ENCODE peak calls at places on chromosomes 12 and 14, in seven cellular contexts. G, R, L, N, S, Z and A are unnamed samples.

GRCh38 chr14:73807439-73807838 is 44.2 kb upstream of the PTGR2 start:
- DNase-seq in G (no peak), N (no peak), R (no peak), S (no peak), Z (no peak), L (no peak), A (no peak)

GRCh38 chr12:131950182-131950913 is 606 bp downstream of the EP400 start:
- DNase-seq in L (no peak), Z (peak), G (no peak), N (no peak), S (peak), R (no peak), A (no peak)

GRCh38 chr12:68375701-68376469 is 43.7 kb upstream of the MDM1 start:
- DNase-seq in Z (no peak), G (peak), S (no peak), N (no peak), R (no peak), L (no peak), A (no peak)

GRCh38 chr14:55794655-55795583 is 214.9 kb downstream of the KTN1 start:
- DNase-seq in N (no peak), G (peak), R (no peak), L (no peak), S (no peak), Z (no peak), A (no peak)

GRCh38 chr14:79584679-79585078 is 626.6 kb downstream of the DIO2 start:
- DNase-seq in G (peak), S (no peak), Z (no peak), R (no peak), L (peak), N (peak), A (no peak)

GRCh38 chr12:107361970-107362369 is 268.6 kb upstream of the CRY1 start:
- DNase-seq in G (no peak), L (no peak), Z (no peak), S (no peak), R (no peak), N (no peak), A (no peak)

GRCh38 chr12:41515953-41516352 is 327.8 kb downstream of the PDZRN4 start:
- DNase-seq in L (no peak), S (no peak), G (no peak), R (no peak), N (no peak), Z (no peak), A (no peak)

GRCh38 chr12:28973491-28973890 is 175.6 kb upstream of the FAR2 start:
- DNase-seq in Z (no peak), G (no peak), R (no peak), L (no peak), S (no peak), N (peak), A (no peak)

GRCh38 chr12:28191690-28192089 is 1.4 kb downstream of the CCDC91 start:
- DNase-seq in L (no peak), R (no peak), N (no peak), S (no peak), Z (peak), G (peak), A (no peak)

GRCh38 chr12:18861287-18861858 is 123.5 kb downstream of the CAPZA3 start:
- DNase-seq in G (peak), L (no peak), R (no peak), Z (no peak), S (no peak), N (no peak), A (no peak)

GRCh38 chr12:9869307-9870161 is at the start of gene CLEC2B:
- DNase-seq in G (peak), S (no peak), L (peak), Z (peak), R (no peak), N (peak), A (no peak)

GRCh38 chr14:70655110-70655826 is 13.6 kb downstream of the TTC9 start:
- DNase-seq in S (peak), N (no peak), R (no peak), L (no peak), Z (peak), G (no peak), A (peak)

GRCh38 chr12:14986449-14986848 is 13.6 kb downstream of the PDE6H start:
- DNase-seq in L (no peak), N (no peak), S (no peak), Z (no peak), G (no peak), R (no peak), A (no peak)
- TF ChIP-seq CTCF in L (no peak), N (no peak), S (no peak), Z (no peak), G (no peak), R (no peak), A (no peak)

GRCh38 chr12:102120886-102121285 is 903 bp downstream of the PARPBP start:
- DNase-seq in S (peak), L (no peak), Z (no peak), R (no peak), N (no peak), G (peak), A (no peak)

GRCh38 chr12:102120564-102120873 is 536 bp downstream of the PARPBP start:
- DNase-seq in L (no peak), G (no peak), S (no peak), N (no peak), Z (no peak), R (no peak), A (no peak)

GRCh38 chr12:102116392-102116791 is 3.5 kb downstream of the NUP37 start:
- DNase-seq in G (no peak), N (no peak), Z (no peak), R (no peak), S (no peak), L (no peak), A (no peak)

GRCh38 chr12:102118874-102119273 is 1.0 kb downstream of the NUP37 start:
- DNase-seq in G (no peak), R (no peak), N (no peak), L (no peak), S (no peak), Z (no peak), A (no peak)

DNA sequence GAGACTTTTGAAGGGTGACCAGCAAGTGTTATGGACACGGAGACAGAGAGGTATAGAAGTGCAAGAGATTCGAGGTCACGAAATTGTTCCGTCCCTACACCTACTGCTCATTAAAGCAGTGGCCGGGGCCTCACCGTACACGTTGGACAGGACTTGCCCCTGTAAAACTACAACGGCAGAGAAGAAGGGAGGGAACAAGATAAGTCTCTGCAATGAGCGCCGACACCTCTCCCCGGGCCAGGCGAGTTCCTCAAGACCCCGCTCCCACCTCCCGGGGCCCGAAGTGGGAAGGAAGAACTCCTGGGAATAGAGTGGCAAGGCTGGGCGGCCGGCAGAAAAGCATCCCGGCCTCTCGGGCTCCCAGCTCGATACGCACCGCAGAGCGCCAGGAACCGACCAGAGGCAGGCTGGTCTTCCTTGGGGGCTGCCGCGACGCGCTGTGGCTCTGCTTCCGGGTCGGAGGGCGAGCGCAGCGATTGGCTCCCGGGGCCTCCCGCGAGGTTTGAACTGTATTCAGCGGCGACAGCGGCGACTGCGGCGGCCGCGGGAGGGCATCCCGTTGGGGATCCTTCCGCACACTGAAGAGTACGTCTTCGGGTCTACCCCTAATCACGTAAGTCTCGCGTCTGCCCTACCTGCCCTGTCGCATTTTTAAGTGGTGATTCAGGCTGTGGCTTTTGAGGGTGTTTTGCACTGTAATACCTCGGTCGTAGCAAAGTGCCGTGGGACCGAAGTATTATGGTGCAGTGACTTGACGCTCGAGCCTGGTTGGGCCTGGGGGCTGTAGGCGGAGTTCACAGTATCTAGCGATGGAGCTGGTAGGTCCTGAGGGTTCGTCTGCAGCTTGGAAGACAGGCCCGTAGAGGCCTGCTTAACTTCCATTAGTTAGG is at the start of the genes NUP37 and PARPBP:
- DNase-seq in S (peak), N (peak), G (peak), L (peak), R (peak), Z (peak), A (peak)
- TF ChIP-seq CTCF in S (no peak), N (no peak), G (no peak), L (peak), R (no peak), Z (no peak), A (no peak)

DNA sequence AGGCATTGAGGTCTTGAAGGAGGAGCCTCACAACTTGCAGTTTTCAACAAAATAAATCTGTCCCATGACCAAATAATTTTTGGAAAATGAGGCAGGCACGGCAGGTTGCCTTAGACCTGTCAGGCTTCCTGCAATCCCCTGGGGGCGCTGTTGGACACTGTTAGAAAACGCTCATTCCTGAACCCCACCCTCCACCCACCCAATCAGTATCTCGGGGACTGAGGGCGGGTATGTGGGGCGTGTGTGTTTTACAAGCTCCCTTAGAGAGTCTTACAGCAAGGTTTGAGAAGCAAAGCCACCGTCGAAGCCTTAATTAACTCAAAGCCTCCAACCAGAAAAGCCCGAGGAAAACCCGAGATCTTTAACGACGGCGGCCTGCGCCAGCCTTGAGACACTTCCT is 122.8 kb downstream of the GLT1D1 start:
- DNase-seq in R (no peak), Z (no peak), N (no peak), S (no peak), L (no peak), G (no peak), A (peak)
- TF ChIP-seq CTCF in R (no peak), Z (no peak), N (no peak), S (no peak), L (no peak), G (no peak), A (peak)

DNA sequence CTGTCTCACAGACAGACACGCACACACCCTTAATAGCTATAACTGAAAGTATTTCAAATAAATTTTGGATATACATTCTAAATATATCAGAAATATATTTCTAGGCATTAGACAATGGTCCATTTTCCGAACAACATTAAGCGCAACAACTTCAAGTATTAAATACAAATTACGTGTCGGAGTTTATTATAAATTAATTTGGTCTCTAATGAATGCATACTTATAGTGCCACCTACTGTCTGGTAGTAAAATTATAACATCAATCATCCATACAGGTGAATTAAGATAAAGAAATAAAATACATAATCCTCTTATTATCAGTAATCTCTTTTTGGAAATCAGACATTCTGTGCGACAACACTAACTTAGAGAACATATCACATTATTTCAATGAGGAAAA is 27.2 kb upstream of the CMAS start:
- DNase-seq in G (peak), R (no peak), L (no peak), S (no peak), N (no peak), Z (no peak), A (no peak)
- TF ChIP-seq CTCF in G (peak), R (no peak), L (peak), S (peak), N (no peak), Z (peak), A (peak)

DNA sequence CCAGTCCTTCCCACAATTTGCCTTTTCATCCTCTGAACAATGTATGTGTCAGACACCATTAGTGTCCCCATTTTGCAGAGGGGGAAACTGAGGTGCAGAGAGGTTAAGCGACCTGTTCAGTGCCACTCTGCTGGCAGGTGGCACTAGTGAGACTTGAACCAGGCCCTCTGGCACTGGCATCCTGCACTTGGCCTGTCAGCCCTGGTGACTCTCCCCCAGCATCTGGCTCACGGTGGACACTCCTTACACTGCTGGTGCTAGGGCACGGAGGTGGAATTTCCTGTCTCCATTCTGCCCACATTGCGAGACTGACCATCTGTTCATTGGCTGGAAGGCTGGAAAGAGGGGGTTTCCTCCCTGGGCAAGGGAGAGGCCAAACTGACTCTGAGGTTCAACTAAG is 48.7 kb downstream of the CCNK start:
- DNase-seq in L (no peak), R (no peak), N (no peak), Z (no peak), S (no peak), G (no peak), A (no peak)
- TF ChIP-seq CTCF in L (no peak), R (no peak), N (no peak), Z (no peak), S (no peak), G (no peak), A (no peak)

DNA sequence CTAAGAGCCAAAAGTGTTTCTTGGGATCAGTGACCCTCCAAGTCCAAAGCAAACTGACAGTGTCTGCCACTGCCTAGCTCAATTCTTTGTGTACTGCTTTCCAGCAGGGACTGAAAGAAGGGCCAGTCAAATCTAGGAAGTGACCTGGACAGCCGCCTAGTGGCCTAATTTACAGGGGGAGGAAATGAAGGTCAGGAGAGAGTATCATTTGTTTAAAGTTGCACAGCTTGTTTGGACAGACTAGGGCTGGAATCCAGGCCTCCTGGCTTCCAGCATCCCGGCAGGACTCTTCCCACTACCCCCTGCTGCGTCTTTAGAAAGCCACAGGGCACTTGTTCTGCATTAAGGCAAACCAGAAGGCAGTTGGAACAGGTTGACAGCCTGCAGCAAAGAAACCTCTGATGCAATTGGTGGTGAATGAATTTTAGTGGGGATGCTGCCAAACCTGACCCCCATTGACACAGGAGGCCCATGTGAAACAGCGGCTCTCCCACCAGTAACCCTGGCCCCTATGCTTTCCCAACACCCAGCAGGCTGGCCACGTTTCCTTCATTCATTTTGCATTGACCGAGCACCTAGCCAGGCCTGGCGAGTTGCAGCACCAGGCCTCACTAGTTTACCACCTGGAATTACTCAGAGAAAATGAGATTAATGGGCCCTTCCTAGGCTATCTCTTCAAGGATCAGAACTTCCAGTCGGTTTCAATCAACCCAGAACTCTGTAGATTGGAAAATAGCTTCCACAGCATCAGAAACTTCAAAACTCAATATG is 28.2 kb downstream of the GALNT16 start:
- DNase-seq in L (peak), Z (no peak), R (no peak), N (peak), S (peak), G (peak), A (no peak)
- TF ChIP-seq CTCF in L (peak), Z (no peak), R (no peak), N (peak), S (no peak), G (peak), A (peak)

DNA sequence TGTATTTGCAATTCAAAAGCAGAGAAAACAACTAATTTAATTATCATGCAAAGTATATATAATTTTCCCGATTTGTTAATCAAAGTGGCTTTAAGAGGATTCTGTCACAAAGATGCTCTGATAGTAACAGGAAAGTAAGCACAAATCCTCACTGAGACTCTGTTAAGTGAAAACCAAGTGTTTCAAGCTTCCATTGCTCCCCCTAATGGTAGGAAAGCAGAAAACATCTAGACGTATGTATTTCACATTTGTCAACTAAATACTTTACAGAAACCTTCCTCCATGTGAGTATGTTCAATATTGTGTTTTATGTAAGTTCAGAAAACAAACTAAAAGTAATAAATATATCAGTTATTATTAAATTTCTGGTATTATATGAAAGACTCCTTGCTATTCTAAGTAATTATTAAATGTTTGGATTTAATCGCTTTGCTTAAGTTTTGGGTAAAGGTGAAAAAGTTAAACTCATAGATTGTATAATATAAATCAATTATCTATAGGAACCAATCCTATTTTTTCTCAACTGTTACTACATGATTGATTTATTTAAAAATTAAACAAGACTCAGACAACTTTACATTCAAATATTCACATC is 1.5 kb upstream of the NTS start:
- DNase-seq in S (no peak), R (no peak), Z (no peak), L (peak), N (peak), G (peak), A (no peak)
- TF ChIP-seq CTCF in S (peak), R (no peak), Z (peak), L (peak), N (peak), G (peak), A (peak)

GRCh38 chr14:67725171-67725570 is 23.5 kb downstream of the RDH12 start:
- DNase-seq in S (no peak), Z (no peak), R (no peak), L (no peak), N (no peak), G (no peak), A (no peak)
- TF ChIP-seq CTCF in S (no peak), Z (no peak), R (no peak), L (no peak), N (no peak), G (no peak), A (no peak)

DNA sequence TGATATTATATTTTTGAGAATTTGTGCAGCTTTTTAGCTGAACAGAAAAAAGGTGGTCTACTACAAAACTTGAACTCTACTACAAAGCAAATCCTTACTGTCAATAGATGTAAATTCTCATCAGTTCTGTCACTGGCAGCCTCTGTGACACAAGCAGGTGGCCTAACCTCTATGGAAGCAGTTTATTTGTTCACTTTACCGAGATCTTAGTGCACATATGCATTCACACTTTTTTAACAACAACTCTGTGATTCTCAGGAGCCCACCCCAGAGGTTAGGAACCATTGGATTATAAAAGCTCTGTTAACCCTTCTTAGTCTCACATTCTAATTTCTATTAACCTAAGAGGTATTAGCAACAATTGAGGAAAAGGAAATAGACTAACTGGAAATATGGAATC is 450.9 kb downstream of the TMEM117 start:
- DNase-seq in N (no peak), R (no peak), Z (no peak), G (no peak), L (no peak), S (no peak), A (no peak)
- TF ChIP-seq CTCF in N (no peak), R (no peak), Z (no peak), G (no peak), L (no peak), S (no peak), A (no peak)